ENCODE peak calls at places on chromosome X, in five cellular contexts. T, A, F, D and H are unnamed samples.
A peak's percentile ranks its signal among the peaks of the same experiment; 100 is the strongest.

GRCh38 chrX:72478351-72478750 is 94.3 kb downstream of the HDAC8 start:
- DNase-seq in T (no peak), A (no peak), F (no peak), D (no peak), H (no peak)

GRCh38 chrX:102085706-102086105 is 39.8 kb upstream of the TCEAL2 start:
- DNase-seq in T (no peak), A (no peak), F (no peak), D (no peak), H (no peak)

GRCh38 chrX:3370656-3371055 is 24.2 kb upstream of the MXRA5 start:
- DNase-seq in T (no peak), A (no peak), F (no peak), D (no peak), H (no peak)

GRCh38 chrX:28979876-28980275 is 392.6 kb downstream of the IL1RAPL1 start:
- DNase-seq in T (no peak), A (no peak), F (no peak), D (no peak), H (no peak)

GRCh38 chrX:84099120-84099519 is 88.9 kb downstream of the RPS6KA6 start:
- DNase-seq in T (no peak), A (no peak), F (no peak), D (no peak), H (no peak)

GRCh38 chrX:124401696-124402095 is 55.3 kb downstream of the SH2D1A start:
- DNase-seq in T (no peak), A (no peak), F (no peak), D (no peak), H (no peak)

GRCh38 chrX:68675466-68675865 is 28.0 kb downstream of the STARD8 start:
- DNase-seq in T (no peak), A (no peak), F (no peak), D (no peak), H (no peak)

GRCh38 chrX:10496345-10496965 is 123.9 kb downstream of the MID1 start:
- DNase-seq in T (no peak), A (no peak), F (no peak), D (peak; percentile 46), H (no peak)

GRCh38 chrX:1162119-1162916 is 50.1 kb downstream of the CRLF2 start:
- DNase-seq in T (no peak), A (no peak), F (no peak), D (no peak), H (no peak)

GRCh38 chrX:114800719-114801118 is 216.7 kb downstream of the IL13RA2 start:
- DNase-seq in T (peak; percentile 59), A (no peak), F (peak; percentile 20), D (no peak), H (no peak)

GRCh38 chrX:137568741-137569469 is 3.0 kb downstream of the ZIC3 start:
- DNase-seq in T (no peak), A (no peak), F (no peak), D (no peak), H (no peak)

GRCh38 chrX:105226499-105226898 is 6.0 kb upstream of the TEX13A start:
- DNase-seq in T (no peak), A (no peak), F (no peak), D (no peak), H (no peak)

GRCh38 chrX:5916945-5917344 is 311.7 kb downstream of the NLGN4X start:
- DNase-seq in T (peak; percentile 1), A (no peak), F (no peak), D (no peak), H (no peak)

GRCh38 chrX:17654116-17654515 is 83.2 kb upstream of the SCML1 start:
- DNase-seq in T (no peak), A (no peak), F (no peak), D (no peak), H (no peak)

GRCh38 chrX:1423215-1423614 is 29.5 kb downstream of the ASMTL start:
- DNase-seq in T (no peak), A (no peak), F (no peak), D (no peak), H (no peak)

GRCh38 chrX:34918091-34918736 is 24.4 kb upstream of the FAM47B start:
- DNase-seq in T (peak; percentile 42), A (no peak), F (no peak), D (no peak), H (no peak)

GRCh38 chrX:17547658-17548057 is 172.7 kb downstream of the NHS start:
- DNase-seq in T (peak; percentile 80), A (peak; percentile 91), F (peak; percentile 25), D (no peak), H (peak; percentile 56)

GRCh38 chrX:37765507-37765906 is 14.4 kb upstream of the CYBB start:
- DNase-seq in T (no peak), A (no peak), F (no peak), D (no peak), H (no peak)

GRCh38 chrX:15511563-15511962 is 11.0 kb downstream of the BMX start:
- DNase-seq in T (no peak), A (no peak), F (no peak), D (no peak), H (no peak)

GRCh38 chrX:18997916-18998315 is 14.0 kb upstream of the PHKA2 start:
- DNase-seq in T (peak; percentile 45), A (no peak), F (no peak), D (no peak), H (no peak)

GRCh38 chrX:105477351-105477750 is 256.9 kb upstream of the TEX13A start:
- DNase-seq in T (no peak), A (no peak), F (no peak), D (no peak), H (no peak)

GRCh38 chrX:107629533-107629909 is 1.2 kb downstream of the PRPS1 start:
- DNase-seq in T (peak; percentile 48), A (no peak), F (no peak), D (peak; percentile 25), H (no peak)

GRCh38 chrX:140157611-140158010 is 192.3 kb upstream of the CXorf66 start:
- DNase-seq in T (no peak), A (no peak), F (no peak), D (no peak), H (no peak)

GRCh38 chrX:69140837-69141236 is 24.4 kb downstream of the PJA1 start:
- DNase-seq in T (no peak), A (no peak), F (no peak), D (no peak), H (no peak)

GRCh38 chrX:127574829-127575228 is 477.4 kb downstream of the ACTRT1 start:
- DNase-seq in T (no peak), A (no peak), F (no peak), D (no peak), H (no peak)

GRCh38 chrX:50098241-50098640 is 102.6 kb downstream of the AKAP4 start:
- DNase-seq in T (no peak), A (no peak), F (no peak), D (no peak), H (no peak)

GRCh38 chrX:9466115-9466495 is 1.2 kb downstream of the TBL1X start:
- DNase-seq in T (peak; percentile 32), A (peak; percentile 45), F (peak; percentile 53), D (peak; percentile 65), H (peak; percentile 52)

GRCh38 chrX:30735839-30736238 is 82.6 kb downstream of the GK start:
- DNase-seq in T (peak; percentile 61), A (no peak), F (peak; percentile 36), D (peak; percentile 45), H (no peak)

GRCh38 chrX:1444896-1445480 is 7.7 kb downstream of the ASMTL start:
- DNase-seq in T (no peak), A (no peak), F (no peak), D (no peak), H (no peak)

GRCh38 chrX:43559643-43560042 is 96.5 kb upstream of the MAOA start:
- DNase-seq in T (peak; percentile 41), A (no peak), F (peak; percentile 30), D (peak; percentile 39), H (peak; percentile 33)

DNA sequence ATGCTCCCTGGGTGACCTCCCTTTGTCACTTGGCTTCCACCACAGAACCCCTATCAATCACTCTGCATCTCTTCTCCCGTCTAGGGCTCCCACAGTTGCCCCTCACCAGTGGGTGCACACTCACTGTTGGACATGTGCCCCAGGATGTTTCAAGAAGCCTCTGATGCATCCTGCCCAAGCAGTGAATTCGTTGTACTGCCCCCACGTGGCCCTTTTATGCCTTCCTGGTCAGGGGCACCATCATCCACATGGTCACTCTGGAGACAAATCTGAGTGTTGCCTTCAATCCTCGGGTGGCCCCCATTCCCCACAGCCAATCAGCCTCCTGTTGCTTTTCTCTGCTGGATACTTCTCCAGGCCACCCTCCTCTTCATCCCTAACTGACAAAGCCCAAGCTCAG is 12.2 kb downstream of the ITIH6 start:
- DNase-seq in T (peak; percentile 21), A (no peak), F (no peak), D (no peak), H (no peak)
- H3K4me1 ChIP-seq in T (no peaks in the 10 kb centered on the region), A (no peaks in the 10 kb centered on the region), F (no peaks in the 10 kb centered on the region), D (no peaks in the 10 kb centered on the region), H (no peaks in the 10 kb centered on the region)

GRCh38 chrX:38930474-38930873 is 129.2 kb downstream of the MID1IP1 start:
- DNase-seq in T (no peak), A (no peak), F (no peak), D (no peak), H (no peak)

GRCh38 chrX:38923451-38923969 is 122.3 kb downstream of the MID1IP1 start:
- DNase-seq in T (no peak), A (no peak), F (no peak), D (no peak), H (no peak)

GRCh38 chrX:38929966-38930421 is 128.7 kb downstream of the MID1IP1 start:
- DNase-seq in T (no peak), A (no peak), F (peak; percentile 33), D (no peak), H (no peak)

GRCh38 chrX:38927592-38927991 is 126.3 kb downstream of the MID1IP1 start:
- DNase-seq in T (no peak), A (no peak), F (no peak), D (no peak), H (no peak)
- H3K27ac ChIP-seq in T (no peak overlapping the region), A (no peak overlapping the region), F (no peak overlapping the region), D (no peak overlapping the region), H (no peak overlapping the region)

GRCh38 chrX:24145340-24146186 is 4.0 kb upstream of the ZFX start:
- DNase-seq in T (peak; percentile 76), A (no peak), F (no peak), D (peak; percentile 42), H (no peak)
- TF ChIP-seq CTCF in T (no peak), A (no peak), F (no peak), D (peak; percentile 36), H (no peak)

DNA sequence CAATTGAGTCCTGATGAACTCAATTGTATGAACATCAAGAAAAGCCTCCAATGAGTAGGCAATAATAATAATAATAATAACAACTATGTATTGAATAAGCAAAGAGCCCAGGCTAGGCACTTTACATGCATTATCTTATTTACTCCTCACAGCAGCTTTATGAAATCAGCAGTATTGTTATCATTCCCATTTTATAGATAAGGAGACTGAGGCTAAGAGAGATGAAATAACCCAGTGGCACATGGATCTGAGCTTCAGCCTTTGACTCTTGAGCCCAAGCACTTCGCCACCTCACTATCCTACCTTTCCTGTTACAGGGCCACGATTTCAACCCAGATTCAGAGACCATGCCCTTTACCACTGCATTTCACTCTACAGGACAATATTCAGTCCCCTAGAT is 3.2 kb downstream of the RAB33A start:
- DNase-seq in T (no peak), A (no peak), F (no peak), D (no peak), H (no peak)
- H3K4me1 ChIP-seq in T (peaks cover 24% of the 10 kb centered on the region), A (no peaks in the 10 kb centered on the region), F (peaks cover 8% of the 10 kb centered on the region), D (peaks cover 8% of the 10 kb centered on the region), H (peaks cover 23% of the 10 kb centered on the region)